ENCODE peak calls at places on chromosomes 4 and X, in six cellular contexts. M is activated CD4-positive, alpha-beta T cell treated with anti-CD3 and anti-CD28 coated beads for 36 hours; Y is D341Med; U is MCF 10A; X is AG10803; T is cardiac fibroblast. I is an unnamed sample.

GRCh38 chr4:154010377-154010776 is 221.5 kb upstream of the SFRP2 start:
- DNase-seq in M (no peak), Y (no peak), U (no peak), X (peak; percentile 59), T (no peak), I (no peak)

GRCh38 chr4:140151700-140152014 is 2.3 kb downstream of the MAML3 start:
- DNase-seq in M (peak; percentile 73), Y (peak; percentile 86), U (peak; percentile 90), X (peak; percentile 56), T (peak; percentile 83), I (peak; percentile 82)

GRCh38 chrX:8879750-8880149 is 78.6 kb upstream of the FAM9A start:
- DNase-seq in M (peak; percentile 43), Y (peak; percentile 37), U (peak; percentile 49), X (no peak), T (peak; percentile 27), I (peak; percentile 16)

GRCh38 chr4:130432289-130432688 is 1336.3 kb downstream of the C4orf33 start:
- DNase-seq in M (no peak), Y (no peak), U (no peak), X (no peak), T (no peak), I (no peak)

GRCh38 chr4:46648088-46648744 is 258.3 kb upstream of the GABRA2 start:
- DNase-seq in M (peak; percentile 20), Y (peak; percentile 68), U (peak; percentile 81), X (no peak), T (peak; percentile 42), I (peak; percentile 21)

GRCh38 chr4:169963998-169964397 is 62.2 kb downstream of the MFAP3L start:
- DNase-seq in M (no peak), Y (no peak), U (peak; percentile 29), X (peak; percentile 15), T (peak; percentile 75), I (no peak)

GRCh38 chr4:40916880-40917279 is 167.1 kb downstream of the NSUN7 start:
- DNase-seq in M (peak; percentile 80), Y (no peak), U (peak; percentile 63), X (peak; percentile 22), T (peak; percentile 52), I (peak; percentile 38)

GRCh38 chrX:105874790-105875189 is 52.5 kb downstream of the NRK start:
- DNase-seq in M (no peak), Y (no peak), U (no peak), X (no peak), T (no peak), I (no peak)

GRCh38 chr4:98510757-98511517 is 147.5 kb downstream of the TSPAN5 start:
- DNase-seq in M (peak; percentile 65), Y (no peak), U (peak; percentile 21), X (peak; percentile 98), T (peak; percentile 79), I (no peak)

GRCh38 chrX:21383546-21383945 is 9.3 kb downstream of the CNKSR2 start:
- DNase-seq in M (no peak), Y (no peak), U (no peak), X (no peak), T (no peak), I (no peak)

GRCh38 chrX:40867352-40867751 is 132.0 kb upstream of the MED14 start:
- DNase-seq in M (no peak), Y (no peak), U (peak; percentile 81), X (peak; percentile 49), T (peak; percentile 54), I (no peak)

GRCh38 chr4:16075061-16075460 is 8.8 kb downstream of the PROM1 start:
- DNase-seq in M (no peak), Y (no peak), U (no peak), X (no peak), T (no peak), I (no peak)

GRCh38 chr4:7938513-7939376 is 916 bp downstream of the AFAP1 start:
- DNase-seq in M (peak; percentile 36), Y (peak; percentile 68), U (peak; percentile 29), X (peak; percentile 56), T (peak; percentile 40), I (no peak)

GRCh38 chrX:10017866-10018265 is 50.7 kb downstream of the CLDN34 start:
- DNase-seq in M (no peak), Y (no peak), U (peak; percentile 79), X (peak; percentile 77), T (peak; percentile 83), I (no peak)

GRCh38 chrX:9670136-9670905 is 95.3 kb downstream of the GPR143 start:
- DNase-seq in M (no peak), Y (no peak), U (no peak), X (peak; percentile 23), T (peak; percentile 28), I (no peak)

GRCh38 chrX:5991393-5991792 is 237.3 kb downstream of the NLGN4X start:
- DNase-seq in M (no peak), Y (no peak), U (no peak), X (no peak), T (no peak), I (no peak)

GRCh38 chr4:70747874-70748273 is 26.1 kb downstream of the RUFY3 start:
- DNase-seq in M (no peak), Y (no peak), U (peak; percentile 38), X (no peak), T (peak; percentile 70), I (no peak)

GRCh38 chr4:165834116-165834515 is 38.9 kb upstream of the TLL1 start:
- DNase-seq in M (no peak), Y (no peak), U (no peak), X (no peak), T (no peak), I (peak; percentile 62)

GRCh38 chrX:21972046-21972445 is 31.5 kb downstream of the SMS start:
- DNase-seq in M (no peak), Y (no peak), U (no peak), X (no peak), T (no peak), I (no peak)

GRCh38 chrX:54807524-54808108 is at the start of gene MAGED2:
- DNase-seq in M (peak; percentile 59), Y (peak; percentile 64), U (no peak), X (peak; percentile 17), T (peak; percentile 35), I (peak; percentile 56)

GRCh38 chr4:77232653-77233052 is 75.6 kb downstream of the CCNG2 start:
- DNase-seq in M (no peak), Y (no peak), U (peak; percentile 51), X (no peak), T (peak; percentile 37), I (no peak)